ENCODE peak calls at places on chromosome 15, in eight cellular contexts. C is HCT116, D is GM23248, F is PC-3, V is GM23338, E is neural progenitor cell, L is OCI-LY7, K is SK-N-SH. Z is an unnamed sample. For H3K4me1 and H3K79me2, the result is how much of the 10 kb centered on the place peaks cover.

GRCh38 chr15:70636540-70637165 is 126.7 kb downstream of the UACA start:
- DNase-seq in C (peak), D (peak), F (peak), V (peak), E (peak), L (no peak), K (peak), Z (peak)

GRCh38 chr15:72796210-72796514 is 12.6 kb upstream of the ADPGK start:
- DNase-seq in C (no peak), D (peak), F (peak), V (no peak), E (no peak), L (no peak), K (no peak), Z (no peak)

GRCh38 chr15:77019476-77020331 is 24.8 kb downstream of the PSTPIP1 start:
- DNase-seq in C (no peak), D (peak), F (no peak), V (no peak), E (no peak), L (no peak), K (no peak), Z (no peak)

GRCh38 chr15:53080484-53080883 is 290.3 kb upstream of the ONECUT1 start:
- DNase-seq in C (no peak), D (no peak), F (no peak), V (peak), E (no peak), L (no peak), K (no peak), Z (no peak)

GRCh38 chr15:84755736-84756527 is 7.5 kb downstream of the ZNF592 start:
- DNase-seq in C (no peak), D (no peak), F (no peak), V (peak), E (no peak), L (no peak), K (no peak), Z (no peak)

GRCh38 chr15:73688455-73688854 is 4.3 kb downstream of the CD276 start:
- DNase-seq in C (no peak), D (peak), F (no peak), V (no peak), E (no peak), L (no peak), K (peak), Z (peak)

GRCh38 chr15:62782100-62782791 is 260.3 kb upstream of the TPM1 start:
- DNase-seq in C (peak), D (peak), F (peak), V (peak), E (peak), L (peak), K (peak), Z (peak)

GRCh38 chr15:81939604-81940440 is 106.0 kb downstream of the MEX3B start:
- DNase-seq in C (peak), D (peak), F (peak), V (peak), E (peak), L (peak), K (peak), Z (no peak)

GRCh38 chr15:80581976-80582375 is 113.1 kb upstream of the ABHD17C start:
- DNase-seq in C (no peak), D (peak), F (no peak), V (no peak), E (no peak), L (no peak), K (no peak), Z (no peak)

GRCh38 chr15:22966321-22967083 is 13.7 kb downstream of the CYFIP1 start:
- DNase-seq in C (no peak), D (no peak), F (no peak), V (no peak), E (no peak), L (no peak), K (no peak), Z (no peak)

GRCh38 chr15:22263738-22264137 is 183.4 kb downstream of the OR4M2 start:
- DNase-seq in C (no peak), D (no peak), F (no peak), V (no peak), E (no peak), L (no peak), K (no peak), Z (no peak)

GRCh38 chr15:89361451-89362202 is 27.0 kb upstream of the POLG start:
- DNase-seq in C (no peak), D (peak), F (peak), V (peak), E (peak), L (no peak), K (peak), Z (peak)

GRCh38 chr15:96321422-96322391 is 8.8 kb upstream of the NR2F2 start:
- DNase-seq in C (no peak), D (peak), F (peak), V (peak), E (peak), L (no peak), K (no peak), Z (peak)

GRCh38 chr15:89187911-89188514 is 33.4 kb downstream of the RLBP1 start:
- DNase-seq in C (no peak), D (peak), F (no peak), V (no peak), E (no peak), L (no peak), K (no peak), Z (no peak)

GRCh38 chr15:39173426-39173825 is 407.5 kb upstream of the THBS1 start:
- DNase-seq in C (no peak), D (no peak), F (no peak), V (no peak), E (no peak), L (no peak), K (no peak), Z (no peak)

GRCh38 chr15:48928877-48929538 is 34.7 kb downstream of the SHC4 start:
- DNase-seq in C (no peak), D (peak), F (peak), V (no peak), E (no peak), L (no peak), K (no peak), Z (no peak)

GRCh38 chr15:83289160-83289559 is 4.7 kb upstream of the BNC1 start:
- DNase-seq in C (no peak), D (peak), F (peak), V (no peak), E (no peak), L (no peak), K (no peak), Z (no peak)

GRCh38 chr15:75238150-75238549 is 20.0 kb upstream of the GOLGA6C start:
- DNase-seq in C (no peak), D (no peak), F (no peak), V (no peak), E (no peak), L (no peak), K (no peak), Z (no peak)

GRCh38 chr15:84631706-84632272 is 22.3 kb downstream of the WDR73 start:
- DNase-seq in C (no peak), D (peak), F (peak), V (no peak), E (no peak), L (peak), K (no peak), Z (no peak)

GRCh38 chr15:69275104-69275670 is 23.5 kb upstream of the PAQR5 start:
- DNase-seq in C (no peak), D (no peak), F (no peak), V (no peak), E (no peak), L (no peak), K (no peak), Z (peak)

GRCh38 chr15:87703238-87704111 is 553.1 kb downstream of the NTRK3 start:
- DNase-seq in C (no peak), D (no peak), F (no peak), V (no peak), E (no peak), L (no peak), K (no peak), Z (no peak)

GRCh38 chr15:45340429-45340828 is 37.9 kb downstream of the GATM start:
- DNase-seq in C (no peak), D (no peak), F (no peak), V (no peak), E (no peak), L (no peak), K (no peak), Z (no peak)

GRCh38 chr15:42650208-42651066 is 75.0 kb downstream of the STARD9 start:
- DNase-seq in C (peak), D (peak), F (peak), V (peak), E (peak), L (peak), K (peak), Z (peak)

GRCh38 chr15:50107591-50108408 is 11.2 kb downstream of the ATP8B4 start:
- DNase-seq in C (no peak), D (no peak), F (no peak), V (no peak), E (no peak), L (no peak), K (no peak), Z (no peak)

GRCh38 chr15:75713338-75713895 is 769 bp upstream of the CSPG4 start:
- DNase-seq in C (no peak), D (peak), F (no peak), V (peak), E (no peak), L (no peak), K (no peak), Z (no peak)

GRCh38 chr15:76033438-76033837 is 21.2 kb upstream of the NRG4 start:
- DNase-seq in C (no peak), D (no peak), F (no peak), V (no peak), E (no peak), L (no peak), K (no peak), Z (no peak)

GRCh38 chr15:48360841-48361240 is 29.6 kb downstream of the DUT start:
- DNase-seq in C (peak), D (peak), F (peak), V (peak), E (no peak), L (no peak), K (no peak), Z (no peak)

GRCh38 chr15:29139072-29139471 is 130.6 kb downstream of the NSMCE3 start:
- DNase-seq in C (no peak), D (no peak), F (no peak), V (no peak), E (no peak), L (no peak), K (no peak), Z (no peak)

GRCh38 chr15:49621327-49622210 is 721 bp downstream of the DTWD1 start:
- DNase-seq in C (no peak), D (peak), F (peak), V (peak), E (no peak), L (peak), K (peak), Z (no peak)

GRCh38 chr15:29376580-29376979 is 107.0 kb upstream of the NSMCE3 start:
- DNase-seq in C (no peak), D (no peak), F (no peak), V (peak), E (peak), L (no peak), K (no peak), Z (no peak)

GRCh38 chr15:52529289-52529929 is 729 bp upstream of the MYO5A start:
- DNase-seq in C (no peak), D (no peak), F (no peak), V (peak), E (no peak), L (peak), K (no peak), Z (peak)

GRCh38 chr15:34804776-34805175 is 9.4 kb upstream of the ACTC1 start:
- DNase-seq in C (no peak), D (no peak), F (no peak), V (no peak), E (no peak), L (no peak), K (no peak), Z (no peak)
- TF ChIP-seq EZH2phosphoT487 in C (no peak), D (no peak), F (no peak), V (no peak), E (no peak), L (no peak), K (no peak), Z (no peak)

GRCh38 chr15:64869501-64869900 is 27.8 kb downstream of the PLEKHO2 start:
- DNase-seq in C (no peak), D (no peak), F (no peak), V (no peak), E (no peak), L (no peak), K (no peak), Z (no peak)
- H3K4me1 ChIP-seq in C (under half), D (under half), F (under half), V (under half), E (under half), L (under half), K (under half), Z (under half)

GRCh38 chr15:92049290-92050008 is 195.9 kb downstream of the SLCO3A1 start:
- DNase-seq in C (no peak), D (no peak), F (no peak), V (peak), E (peak), L (no peak), K (no peak), Z (no peak)

GRCh38 chr15:92051726-92052125 is 198.2 kb downstream of the SLCO3A1 start:
- DNase-seq in C (no peak), D (no peak), F (no peak), V (no peak), E (no peak), L (no peak), K (no peak), Z (no peak)

GRCh38 chr15:92047900-92048299 is 194.4 kb downstream of the SLCO3A1 start:
- DNase-seq in C (no peak), D (no peak), F (no peak), V (no peak), E (no peak), L (no peak), K (no peak), Z (no peak)

GRCh38 chr15:92048739-92049138 is 195.2 kb downstream of the SLCO3A1 start:
- DNase-seq in C (no peak), D (no peak), F (peak), V (no peak), E (no peak), L (no peak), K (no peak), Z (no peak)

GRCh38 chr15:92050220-92050898 is 196.9 kb downstream of the SLCO3A1 start:
- DNase-seq in C (no peak), D (no peak), F (no peak), V (no peak), E (no peak), L (no peak), K (no peak), Z (no peak)
- H3K79me2 ChIP-seq in C (under half), D (under half), F (under half), V (under half), E (under half), L (under half), K (under half), Z (under half)

DNA sequence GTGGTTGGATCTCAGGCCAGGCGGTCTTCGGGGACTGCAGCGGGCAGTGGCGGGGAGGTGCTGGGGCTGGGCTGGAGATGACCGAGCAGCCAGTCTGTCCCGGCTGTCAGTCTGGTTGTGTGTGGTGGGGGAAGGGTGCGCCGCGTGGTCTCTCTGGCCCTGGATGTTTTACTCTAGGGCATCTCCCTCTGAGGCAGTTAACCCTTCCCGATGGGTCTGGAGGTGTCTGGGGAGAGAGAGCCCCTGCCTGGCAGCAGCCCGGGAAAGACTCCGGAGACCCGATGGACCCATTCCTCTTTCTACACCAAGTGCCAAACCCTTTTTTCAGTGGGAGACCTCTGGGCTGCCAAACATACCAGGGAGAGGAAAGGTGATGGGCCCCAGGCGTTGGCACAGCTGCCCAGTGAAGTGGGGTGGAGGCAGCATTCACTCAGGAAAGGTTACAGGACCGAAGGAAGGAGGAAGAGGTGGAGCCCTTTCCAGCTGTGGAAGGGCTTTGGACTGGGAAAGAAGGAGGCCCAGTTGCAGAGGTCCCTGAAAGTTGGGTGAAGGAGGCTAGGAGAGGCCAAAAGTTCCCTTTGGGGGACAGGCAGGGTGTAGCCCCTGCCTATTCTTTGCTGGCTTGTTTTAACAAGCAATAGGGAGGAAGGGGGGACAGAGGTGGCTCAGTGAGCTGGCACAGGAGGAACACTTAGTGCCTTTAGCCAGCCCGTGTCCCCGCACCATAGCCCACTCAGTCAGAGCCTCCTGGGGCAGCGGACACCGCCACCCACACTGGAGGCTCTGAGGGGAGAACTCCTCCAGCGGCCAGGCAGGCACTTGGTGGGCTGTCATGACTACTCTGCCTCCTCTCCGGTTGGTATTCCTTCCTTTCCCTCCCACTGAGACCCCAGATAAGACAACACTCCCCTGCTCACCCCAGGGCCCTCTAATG is 2.7 kb upstream of the BAHD1 start:
- DNase-seq in C (no peak), D (no peak), F (no peak), V (peak), E (no peak), L (no peak), K (no peak), Z (no peak)
- TF ChIP-seq EZH2phosphoT487 in C (no peak), D (no peak), F (no peak), V (no peak), E (no peak), L (no peak), K (no peak), Z (no peak)